ENCODE peak calls at places on chromosome 6, in seven cellular contexts. Z is neural progenitor cell, O is NCI-H510A, L is GM06990, P is H54, N is nucleus accumbens, C is left ventricle myocardium inferior. H is an unnamed sample.

GRCh38 chr6:111841822-111842221 is 31.4 kb downstream of the FYN start:
- DNase-seq in Z (no peak), O (no peak), L (peak; percentile 28), P (no peak), N (no peak), C (no peak), H (no peak)

GRCh38 chr6:41055149-41055548 is 2.1 kb downstream of the APOBEC2 start:
- DNase-seq in Z (no peak), O (no peak), L (no peak), P (no peak), N (no peak), C (no peak), H (peak; percentile 8)

GRCh38 chr6:82818727-82819126 is 246.9 kb downstream of the UBE3D start:
- DNase-seq in Z (no peak), O (no peak), L (no peak), P (no peak), N (no peak), C (no peak), H (no peak)

GRCh38 chr6:26421259-26422144 is 18.8 kb upstream of the BTN3A3 start:
- DNase-seq in Z (peak; percentile 89), O (peak; percentile 32), L (peak; percentile 43), P (peak; percentile 81), N (peak; percentile 37), C (peak; percentile 44), H (peak; percentile 84)

GRCh38 chr6:133286765-133287164 is 45.6 kb downstream of the EYA4 start:
- DNase-seq in Z (peak; percentile 51), O (no peak), L (no peak), P (no peak), N (no peak), C (no peak), H (no peak)

GRCh38 chr6:132598473-132598872 is 8.9 kb upstream of the TAAR5 start:
- DNase-seq in Z (peak; percentile 53), O (no peak), L (no peak), P (no peak), N (no peak), C (no peak), H (peak; percentile 8)

GRCh38 chr6:40075051-40075445 is 140.8 kb upstream of the MOCS1 start:
- DNase-seq in Z (no peak), O (no peak), L (no peak), P (no peak), N (no peak), C (no peak), H (no peak)

GRCh38 chr6:31400467-31401289 is 2.7 kb upstream of the MICA start:
- DNase-seq in Z (peak; percentile 59), O (no peak), L (peak; percentile 81), P (no peak), N (peak; percentile 26), C (peak; percentile 86), H (peak; percentile 71)

GRCh38 chr6:14467591-14467990 is 350.0 kb downstream of the CD83 start:
- DNase-seq in Z (no peak), O (no peak), L (no peak), P (no peak), N (no peak), C (no peak), H (no peak)

GRCh38 chr6:148704539-148704938 is 42.3 kb upstream of the UST start:
- DNase-seq in Z (no peak), O (no peak), L (no peak), P (no peak), N (no peak), C (no peak), H (no peak)

GRCh38 chr6:83966539-83966938 is 67.0 kb upstream of the MRAP2 start:
- DNase-seq in Z (no peak), O (no peak), L (no peak), P (no peak), N (no peak), C (no peak), H (no peak)

GRCh38 chr6:11040134-11040533 is 4.0 kb downstream of the ELOVL2 start:
- DNase-seq in Z (no peak), O (no peak), L (no peak), P (no peak), N (no peak), C (no peak), H (no peak)

GRCh38 chr6:151170622-151171246 is 69.0 kb upstream of the AKAP12 start:
- DNase-seq in Z (no peak), O (no peak), L (no peak), P (no peak), N (no peak), C (no peak), H (no peak)

GRCh38 chr6:112780498-112781096 is 433.5 kb downstream of the RFPL4B start:
- DNase-seq in Z (peak; percentile 90), O (no peak), L (peak; percentile 25), P (peak; percentile 0), N (peak; percentile 54), C (peak; percentile 29), H (peak; percentile 47)

H was measured in GM10248.